ENCODE peak calls at places on chromosomes 1 and 21, in four cellular contexts. E, P, T and F are unnamed samples. For H3K4me1 and H3K36me3, the result is how much of the 10 kb centered on the place peaks cover.

GRCh38 chr21:41678944-41679343 is 87.9 kb downstream of the RIPK4 start:
- DNase-seq in E (peak), P (peak), T (peak), F (peak)

GRCh38 chr21:21238882-21239400 is 240.7 kb downstream of the NCAM2 start:
- DNase-seq in P (no peak), E (no peak), T (no peak), F (no peak)

GRCh38 chr1:80656011-80656627 is 1144.6 kb upstream of the ADGRL2 start:
- DNase-seq in T (no peak), P (no peak), E (no peak), F (no peak)

GRCh38 chr21:33115586-33116541 is 45.9 kb downstream of the OLIG1 start:
- DNase-seq in P (no peak), E (peak), T (peak), F (no peak)

GRCh38 chr21:31730687-31731111 is 1.2 kb downstream of the SCAF4 start:
- DNase-seq in E (no peak), P (no peak), T (no peak), F (no peak)

GRCh38 chr1:22500476-22500875 is 48.8 kb downstream of the ZBTB40 start:
- DNase-seq in P (peak), E (no peak), T (no peak), F (no peak)

GRCh38 chr1:183173828-183174227 is 12.2 kb upstream of the LAMC2 start:
- DNase-seq in E (no peak), T (no peak), P (no peak), F (no peak)

GRCh38 chr1:168980180-168980579 is 126.3 kb upstream of the ATP1B1 start:
- DNase-seq in T (no peak), P (no peak), E (no peak), F (no peak)

GRCh38 chr1:41444796-41445195 is 39.7 kb downstream of the EDN2 start:
- DNase-seq in T (no peak), E (no peak), P (no peak), F (no peak)

GRCh38 chr1:115069626-115070308 is 19.5 kb downstream of the TSPAN2 start:
- DNase-seq in T (no peak), P (no peak), E (no peak), F (no peak)

GRCh38 chr1:30419831-30420230 is 303.6 kb downstream of the MATN1 start:
- DNase-seq in E (peak), T (no peak), P (peak), F (no peak)

GRCh38 chr1:204344665-204345064 is 15.1 kb downstream of the PLEKHA6 start:
- DNase-seq in E (no peak), T (peak), P (no peak), F (no peak)

GRCh38 chr1:46244656-46245371 is 2.7 kb upstream of the RAD54L start:
- DNase-seq in E (no peak), P (no peak), T (no peak), F (no peak)

GRCh38 chr1:81702903-81703302 is 97.8 kb upstream of the ADGRL2 start:
- DNase-seq in P (no peak), E (no peak), T (no peak), F (no peak)
- H3K4me1 ChIP-seq in P (under half), E (under half), T (under half), F (under half)

DNA sequence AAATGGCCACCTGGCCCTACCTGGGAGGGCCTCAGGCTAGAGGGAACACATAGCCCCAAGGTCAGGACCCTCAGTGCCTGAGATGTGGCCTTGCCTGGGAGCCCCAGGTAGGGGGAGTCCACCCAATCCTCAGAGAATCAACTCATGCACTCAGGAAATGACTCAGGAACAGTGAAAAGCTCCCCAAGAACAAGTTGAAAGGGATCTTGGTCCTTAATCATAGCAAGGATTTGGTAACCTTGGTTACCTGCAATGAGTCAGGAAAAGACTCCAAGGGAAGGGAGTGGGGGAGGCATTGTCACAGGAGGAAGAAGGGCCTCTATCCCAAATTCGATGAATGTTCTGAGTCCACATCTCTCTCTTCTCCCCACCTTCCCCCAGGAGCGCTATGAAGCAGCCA is 17.0 kb downstream of the MAP7D1 start:
- DNase-seq in E (no peak), P (no peak), T (no peak), F (no peak)
- H3K36me3 ChIP-seq in E (under half), P (half or more), T (under half), F (under half)

GRCh38 chr1:162189345-162189744 is 119.9 kb downstream of the NOS1AP start:
- DNase-seq in E (no peak), P (no peak), T (no peak), F (no peak)
- H3K27ac ChIP-seq in E (no peak), P (no peak), T (no peak), F (no peak)

GRCh38 chr1:228150458-228151169 is 884 bp downstream of the GJC2 start:
- DNase-seq in P (no peak), T (peak), E (peak), F (peak)
- H3K4me1 ChIP-seq in P (under half), T (under half), E (under half), F (under half)

GRCh38 chr21:27534211-27534610 is 567.3 kb upstream of the ADAMTS5 start:
- DNase-seq in E (no peak), P (no peak), T (no peak), F (no peak)
- H3K36me3 ChIP-seq in E (under half), P (under half), T (under half), F (under half)

GRCh38 chr1:181150842-181151241 is 62.3 kb downstream of the IER5 start:
- DNase-seq in E (no peak), T (peak), P (no peak), F (no peak)
- H3K27ac ChIP-seq in E (no peak), T (peak), P (no peak), F (peak)

GRCh38 chr21:45145146-45145545 is 70.8 kb downstream of the ADARB1 start:
- DNase-seq in T (no peak), P (no peak), E (peak), F (no peak)

GRCh38 chr21:45148316-45149000 is 74.1 kb downstream of the ADARB1 start:
- DNase-seq in P (no peak), E (peak), T (peak), F (no peak)

GRCh38 chr21:45146801-45147200 is 72.4 kb downstream of the ADARB1 start:
- DNase-seq in P (no peak), E (peak), T (peak), F (no peak)

GRCh38 chr21:45147473-45148315 is 73.3 kb downstream of the ADARB1 start:
- DNase-seq in T (peak), E (peak), P (no peak), F (no peak)

GRCh38 chr21:45146301-45146700 is 71.9 kb downstream of the ADARB1 start:
- DNase-seq in E (peak), P (no peak), T (peak), F (no peak)
- H3K4me1 ChIP-seq in E (under half), P (under half), T (under half), F (under half)

GRCh38 chr1:93155335-93155734 is 24.9 kb downstream of the TMED5 start:
- DNase-seq in P (no peak), T (no peak), E (no peak), F (no peak)
- H3K36me3 ChIP-seq in P (under half), T (under half), E (under half), F (half or more)

GRCh38 chr1:25770541-25771245 is 29.3 kb upstream of the SELENON start:
- DNase-seq in E (no peak), T (no peak), P (no peak), F (no peak)
- H3K27ac ChIP-seq in E (no peak), T (peak), P (peak), F (peak)

GRCh38 chr1:1023700-1024099 is 3.8 kb downstream of the AGRN start:
- DNase-seq in T (no peak), P (no peak), E (no peak), F (no peak)
- H3K4me1 ChIP-seq in T (under half), P (under half), E (under half), F (under half)